ENCODE peak calls at places on chromosomes 3 and 15, in six cellular contexts. J, L, V, M, G and U are unnamed samples.
A peak's percentile ranks its signal among the peaks of the same experiment; 100 is the strongest.

GRCh38 chr3:53103566-53104296 is 26.5 kb downstream of the RFT1 start:
- DNase-seq in J (no peak), L (no peak), V (no peak), M (no peak), G (no peak), U (no peak)

GRCh38 chr15:59691194-59691805 is 2.2 kb upstream of the BNIP2 start:
- DNase-seq in J (peak; percentile 23), L (no peak), V (peak; percentile 82), M (no peak), G (peak; percentile 66), U (peak; percentile 76)

GRCh38 chr3:96213393-96213792 is 601.0 kb upstream of the EPHA6 start:
- DNase-seq in J (no peak), L (no peak), V (no peak), M (no peak), G (no peak), U (no peak)

GRCh38 chr15:97653896-97654295 is 306.6 kb upstream of the ARRDC4 start:
- DNase-seq in J (no peak), L (no peak), V (no peak), M (no peak), G (no peak), U (no peak)

GRCh38 chr3:45188714-45189659 is 37.1 kb downstream of the TMEM158 start:
- DNase-seq in J (no peak), L (no peak), V (no peak), M (no peak), G (no peak), U (no peak)

GRCh38 chr15:28977377-28978010 is 91.7 kb downstream of the APBA2 start:
- DNase-seq in J (no peak), L (peak; percentile 95), V (no peak), M (no peak), G (peak; percentile 4), U (no peak)

GRCh38 chr15:96052572-96053038 is 277.9 kb upstream of the NR2F2 start:
- DNase-seq in J (no peak), L (no peak), V (no peak), M (no peak), G (peak; percentile 17), U (no peak)

GRCh38 chr3:171258316-171258715 is 201.9 kb downstream of the TNIK start:
- DNase-seq in J (no peak), L (no peak), V (no peak), M (no peak), G (no peak), U (no peak)

GRCh38 chr3:72338082-72338941 is 509.9 kb downstream of the SHQ1 start:
- DNase-seq in J (no peak), L (no peak), V (no peak), M (no peak), G (no peak), U (no peak)

GRCh38 chr15:58932791-58933310 is 628 bp downstream of the SLTM start:
- DNase-seq in J (no peak), L (peak; percentile 59), V (no peak), M (no peak), G (no peak), U (peak; percentile 25)

GRCh38 chr3:32593903-32594525 is 23.4 kb upstream of the DYNC1LI1 start:
- DNase-seq in J (no peak), L (no peak), V (no peak), M (no peak), G (no peak), U (no peak)

GRCh38 chr3:112746675-112747276 is 99.9 kb downstream of the CD200R1L start:
- DNase-seq in J (no peak), L (no peak), V (no peak), M (no peak), G (no peak), U (no peak)

GRCh38 chr3:157300091-157300490 is 136.6 kb upstream of the PTX3 start:
- DNase-seq in J (no peak), L (no peak), V (no peak), M (no peak), G (no peak), U (no peak)

GRCh38 chr15:60830479-60830878 is 351.5 kb upstream of the ICE2 start:
- DNase-seq in J (no peak), L (no peak), V (no peak), M (no peak), G (no peak), U (no peak)

GRCh38 chr3:40200754-40201316 is 108.7 kb upstream of the EIF1B start:
- DNase-seq in J (no peak), L (no peak), V (no peak), M (no peak), G (no peak), U (no peak)

GRCh38 chr3:103048371-103048722 is 613.5 kb downstream of the ZPLD1 start:
- DNase-seq in J (no peak), L (no peak), V (no peak), M (no peak), G (no peak), U (no peak)